ENCODE peak calls at places on chromosomes 4 and X, in four cellular contexts. O is left lung, I is activated T-cell treated with anti-CD3 and anti-CD28 coated beads for 48 hours, P is T-helper 2 cell. X is an unnamed sample.

GRCh38 chrX:119398974-119399771 is at the start of gene SLC25A43:
- DNase-seq in O (peak; percentile 87), I (peak; percentile 23), P (peak; percentile 8), X (peak; percentile 27)

GRCh38 chr4:140049924-140050681 is 103.9 kb downstream of the MAML3 start:
- DNase-seq in O (no peak), I (no peak), P (no peak), X (no peak)

GRCh38 chrX:140799216-140799615 is 89.7 kb downstream of the LINC00632 start:
- DNase-seq in O (no peak), I (no peak), P (no peak), X (no peak)

GRCh38 chrX:132909643-132910042 is 48.8 kb downstream of the HS6ST2 start:
- DNase-seq in O (no peak), I (no peak), P (no peak), X (no peak)

GRCh38 chr4:1011022-1011694 is at the start of gene FGFRL1:
- DNase-seq in O (peak; percentile 96), I (peak; percentile 93), P (peak; percentile 90), X (peak; percentile 74)

GRCh38 chr4:84218002-84218401 is 281.1 kb downstream of the NKX6-1 start:
- DNase-seq in O (no peak), I (no peak), P (no peak), X (no peak)

GRCh38 chrX:95346854-95347253 is 1337.8 kb upstream of the DIAPH2 start:
- DNase-seq in O (no peak), I (no peak), P (no peak), X (no peak)

GRCh38 chrX:136588060-136588459 is 56.0 kb downstream of the VGLL1 start:
- DNase-seq in O (no peak), I (no peak), P (no peak), X (no peak)

GRCh38 chr4:168119870-168120269 is 27.5 kb downstream of the ANXA10 start:
- DNase-seq in O (no peak), I (no peak), P (no peak), X (no peak)

GRCh38 chr4:23006756-23007155 is 314.0 kb downstream of the GBA3 start:
- DNase-seq in O (no peak), I (no peak), P (no peak), X (no peak)

GRCh38 chrX:122878269-122878668 is 305.8 kb upstream of the GRIA3 start:
- DNase-seq in O (no peak), I (no peak), P (no peak), X (no peak)

GRCh38 chr4:124423160-124423559 is 289.4 kb downstream of the ANKRD50 start:
- DNase-seq in O (no peak), I (no peak), P (no peak), X (no peak)

GRCh38 chr4:75708218-75708691 is 16.1 kb upstream of the USO1 start:
- DNase-seq in O (no peak), I (peak; percentile 16), P (no peak), X (no peak)

GRCh38 chrX:19785647-19786046 is 101.8 kb downstream of the SH3KBP1 start:
- DNase-seq in O (no peak), I (peak; percentile 43), P (no peak), X (no peak)

GRCh38 chr4:141905751-141906150 is 269.4 kb downstream of the IL15 start:
- DNase-seq in O (no peak), I (no peak), P (no peak), X (no peak)

GRCh38 chr4:168167714-168168284 is 75.5 kb downstream of the ANXA10 start:
- DNase-seq in O (no peak), I (no peak), P (no peak), X (no peak)

GRCh38 chr4:39169426-39169825 is 12.9 kb upstream of the WDR19 start:
- DNase-seq in O (no peak), I (no peak), P (no peak), X (no peak)

GRCh38 chr4:137531121-137531520 is 1.2 kb downstream of the PCDH18 start:
- DNase-seq in O (no peak), I (no peak), P (no peak), X (no peak)

GRCh38 chrX:10773318-10773717 is 152.9 kb upstream of the MID1 start:
- DNase-seq in O (no peak), I (no peak), P (no peak), X (no peak)

GRCh38 chr4:110515676-110516075 is 39.7 kb downstream of the ENPEP start:
- DNase-seq in O (no peak), I (no peak), P (no peak), X (no peak)

GRCh38 chrX:97401154-97401553 is 517.4 kb downstream of the RPA4 start:
- DNase-seq in O (no peak), I (no peak), P (no peak), X (no peak)

GRCh38 chr4:648579-649292 is 23.4 kb downstream of the PDE6B start:
- DNase-seq in O (peak; percentile 73), I (no peak), P (no peak), X (no peak)

GRCh38 chr4:32172086-32172485 is 1451.9 kb downstream of the PCDH7 start:
- DNase-seq in O (no peak), I (no peak), P (no peak), X (no peak)

GRCh38 chrX:37767438-37767837 is 12.4 kb upstream of the CYBB start:
- DNase-seq in O (no peak), I (no peak), P (no peak), X (no peak)

GRCh38 chrX:54641530-54641929 is 111.5 kb downstream of the GNL3L start:
- DNase-seq in O (no peak), I (no peak), P (no peak), X (no peak)

GRCh38 chr4:25157071-25157470 is 3.2 kb downstream of the SEPSECS start:
- DNase-seq in O (no peak), I (no peak), P (no peak), X (no peak)

GRCh38 chrX:107025538-107025937 is 25.5 kb upstream of the MORC4 start:
- DNase-seq in O (no peak), I (no peak), P (no peak), X (no peak)